ENCODE peak calls at places on chromosomes 13 and 19, in seven cellular contexts. One of them, this sample, is unnamed.

GRCh38 chr19:30374791-30375650 is 2.8 kb downstream of the ZNF536 start:
- DNase-seq in kidney: no peak
- DNase-seq in left lung: no peak
- DNase-seq in CD8-positive, alpha-beta memory T cell: no peak
- DNase-seq in Peyer's patch: no peak
- DNase-seq in mesenchymal stem cell: no peak
- DNase-seq in BJ: no peak
- DNase-seq in this sample: no peak

GRCh38 chr13:48234652-48235099 is 1.7 kb downstream of the ITM2B start:
- DNase-seq in kidney: no peak
- DNase-seq in left lung: no peak
- DNase-seq in CD8-positive, alpha-beta memory T cell: no peak
- DNase-seq in Peyer's patch: no peak
- DNase-seq in mesenchymal stem cell: peak
- DNase-seq in BJ: no peak
- DNase-seq in this sample: no peak

GRCh38 chr19:2542341-2543069 is 66.6 kb downstream of the GADD45B start:
- DNase-seq in kidney: peak
- DNase-seq in left lung: peak
- DNase-seq in CD8-positive, alpha-beta memory T cell: no peak
- DNase-seq in Peyer's patch: peak
- DNase-seq in mesenchymal stem cell: peak
- DNase-seq in BJ: no peak
- DNase-seq in this sample: peak

GRCh38 chr13:24693862-24694471 is 13.8 kb downstream of the ATP12A start:
- DNase-seq in kidney: no peak
- DNase-seq in left lung: no peak
- DNase-seq in CD8-positive, alpha-beta memory T cell: no peak
- DNase-seq in Peyer's patch: peak
- DNase-seq in mesenchymal stem cell: peak
- DNase-seq in BJ: no peak
- DNase-seq in this sample: no peak

GRCh38 chr13:39781381-39781780 is 125.9 kb downstream of the COG6 start:
- DNase-seq in kidney: no peak
- DNase-seq in left lung: no peak
- DNase-seq in CD8-positive, alpha-beta memory T cell: no peak
- DNase-seq in Peyer's patch: no peak
- DNase-seq in mesenchymal stem cell: no peak
- DNase-seq in BJ: no peak
- DNase-seq in this sample: no peak

GRCh38 chr19:29671393-29672076 is 6.3 kb downstream of the PLEKHF1 start:
- DNase-seq in kidney: peak
- DNase-seq in left lung: peak
- DNase-seq in CD8-positive, alpha-beta memory T cell: peak
- DNase-seq in Peyer's patch: peak
- DNase-seq in mesenchymal stem cell: peak
- DNase-seq in BJ: no peak
- DNase-seq in this sample: no peak

GRCh38 chr19:51702103-51702753 is 9.1 kb downstream of the SPACA6 start:
- DNase-seq in kidney: peak
- DNase-seq in left lung: peak
- DNase-seq in CD8-positive, alpha-beta memory T cell: no peak
- DNase-seq in Peyer's patch: peak
- DNase-seq in mesenchymal stem cell: peak
- DNase-seq in BJ: no peak
- DNase-seq in this sample: no peak

GRCh38 chr13:30421093-30422055 is 919 bp upstream of the UBE2L5 start:
- DNase-seq in kidney: peak
- DNase-seq in left lung: peak
- DNase-seq in CD8-positive, alpha-beta memory T cell: no peak
- DNase-seq in Peyer's patch: peak
- DNase-seq in mesenchymal stem cell: peak
- DNase-seq in BJ: no peak
- DNase-seq in this sample: no peak

GRCh38 chr19:46715620-46716012 is 1.3 kb downstream of the PRKD2 start:
- DNase-seq in kidney: no peak
- DNase-seq in left lung: no peak
- DNase-seq in CD8-positive, alpha-beta memory T cell: no peak
- DNase-seq in Peyer's patch: peak
- DNase-seq in mesenchymal stem cell: no peak
- DNase-seq in BJ: no peak
- DNase-seq in this sample: no peak

GRCh38 chr19:32550666-32551065 is 30.3 kb upstream of the PDCD5 start:
- DNase-seq in kidney: no peak
- DNase-seq in left lung: no peak
- DNase-seq in CD8-positive, alpha-beta memory T cell: no peak
- DNase-seq in Peyer's patch: no peak
- DNase-seq in mesenchymal stem cell: no peak
- DNase-seq in BJ: no peak
- DNase-seq in this sample: no peak

GRCh38 chr13:97911311-97912138 is 42.0 kb upstream of the IPO5 start:
- DNase-seq in kidney: no peak
- DNase-seq in left lung: no peak
- DNase-seq in CD8-positive, alpha-beta memory T cell: no peak
- DNase-seq in Peyer's patch: no peak
- DNase-seq in mesenchymal stem cell: no peak
- DNase-seq in BJ: no peak
- DNase-seq in this sample: no peak

DNA sequence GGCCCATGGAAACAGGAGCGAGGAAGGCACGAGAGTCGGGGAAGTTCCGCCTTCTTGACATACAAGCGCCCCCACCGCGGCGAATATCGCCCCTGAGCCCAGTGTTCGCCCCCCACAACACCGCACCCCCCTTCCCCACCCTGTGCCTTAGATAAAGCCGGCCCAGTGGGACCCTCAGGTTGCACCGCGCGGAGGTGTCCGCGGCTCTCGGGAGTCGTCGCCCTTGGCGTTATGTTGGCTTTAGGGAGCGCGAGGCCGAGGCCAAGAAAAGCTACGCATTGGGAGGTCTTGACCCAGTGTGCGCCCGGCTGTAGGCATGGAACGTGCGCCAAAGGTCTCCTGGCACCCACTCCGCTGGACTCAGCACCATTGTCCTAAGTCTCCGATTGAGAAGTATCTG is 603 bp upstream of the ZNF132 start:
- DNase-seq in kidney: no peak
- DNase-seq in left lung: no peak
- DNase-seq in CD8-positive, alpha-beta memory T cell: no peak
- DNase-seq in Peyer's patch: no peak
- DNase-seq in mesenchymal stem cell: no peak
- DNase-seq in BJ: no peak
- DNase-seq in this sample: no peak
- H3K4me3 ChIP-seq in kidney: peak
- H3K4me3 ChIP-seq in left lung: peak
- H3K4me3 ChIP-seq in CD8-positive, alpha-beta memory T cell: peak
- H3K4me3 ChIP-seq in Peyer's patch: peak
- H3K4me3 ChIP-seq in mesenchymal stem cell: peak
- H3K4me3 ChIP-seq in BJ: peak
- H3K4me3 ChIP-seq in this sample: peak

GRCh38 chr19:50509366-50509765 is 1.6 kb downstream of the JOSD2 start:
- DNase-seq in kidney: peak
- DNase-seq in left lung: peak
- DNase-seq in CD8-positive, alpha-beta memory T cell: no peak
- DNase-seq in Peyer's patch: no peak
- DNase-seq in mesenchymal stem cell: no peak
- DNase-seq in BJ: no peak
- DNase-seq in this sample: no peak

GRCh38 chr19:50512112-50512998 is 1.4 kb downstream of the ASPDH start:
- DNase-seq in kidney: peak
- DNase-seq in left lung: peak
- DNase-seq in CD8-positive, alpha-beta memory T cell: no peak
- DNase-seq in Peyer's patch: no peak
- DNase-seq in mesenchymal stem cell: no peak
- DNase-seq in BJ: no peak
- DNase-seq in this sample: no peak

GRCh38 chr19:50510700-50511068 is 307 bp downstream of the JOSD2 start:
- DNase-seq in kidney: no peak
- DNase-seq in left lung: no peak
- DNase-seq in CD8-positive, alpha-beta memory T cell: no peak
- DNase-seq in Peyer's patch: no peak
- DNase-seq in mesenchymal stem cell: no peak
- DNase-seq in BJ: no peak
- DNase-seq in this sample: no peak

GRCh38 chr19:50510121-50510670 is 795 bp downstream of the JOSD2 start:
- DNase-seq in kidney: peak
- DNase-seq in left lung: peak
- DNase-seq in CD8-positive, alpha-beta memory T cell: no peak
- DNase-seq in Peyer's patch: no peak
- DNase-seq in mesenchymal stem cell: no peak
- DNase-seq in BJ: no peak
- DNase-seq in this sample: no peak

DNA sequence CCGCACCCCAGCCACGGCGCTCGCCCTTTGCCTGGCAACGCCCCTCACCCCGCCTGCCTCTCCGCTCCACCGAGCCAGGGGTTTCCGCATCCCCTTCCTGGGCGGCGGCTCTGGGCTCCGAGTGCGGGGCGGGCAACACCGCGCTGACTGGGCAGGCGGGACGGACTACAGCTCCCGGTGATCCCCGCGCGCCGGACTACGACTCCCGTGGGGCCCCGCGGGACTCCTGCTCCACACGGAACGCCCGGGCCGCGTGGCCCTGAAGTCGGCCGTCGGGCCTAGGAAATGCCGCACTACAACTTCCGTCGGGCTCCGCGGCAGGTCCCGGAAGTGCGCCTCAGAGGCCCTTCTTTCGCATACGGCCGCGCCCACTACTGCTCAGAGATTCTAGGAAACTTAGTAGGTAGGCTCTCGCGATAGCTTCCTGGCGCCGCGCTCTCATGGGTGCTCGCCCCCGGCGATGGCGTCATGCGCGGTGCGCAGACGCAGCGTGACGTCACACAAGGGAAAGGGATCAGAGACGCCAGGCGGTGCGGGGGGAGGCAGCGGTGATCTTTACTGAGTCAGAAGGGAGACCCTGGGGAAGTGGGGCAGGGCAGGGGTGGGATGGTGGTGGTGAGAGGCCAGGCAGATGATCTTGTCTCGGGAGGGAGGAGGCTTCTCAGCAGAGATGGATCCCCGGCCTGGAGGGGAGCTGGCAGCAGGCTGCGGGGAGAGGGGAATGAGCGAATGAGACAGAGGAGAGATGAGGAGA is at the start of gene JOSD2:
- DNase-seq in kidney: peak
- DNase-seq in left lung: peak
- DNase-seq in CD8-positive, alpha-beta memory T cell: peak
- DNase-seq in Peyer's patch: peak
- DNase-seq in mesenchymal stem cell: peak
- DNase-seq in BJ: peak
- DNase-seq in this sample: peak
- H3K4me3 ChIP-seq in kidney: peak
- H3K4me3 ChIP-seq in left lung: peak
- H3K4me3 ChIP-seq in CD8-positive, alpha-beta memory T cell: peak
- H3K4me3 ChIP-seq in Peyer's patch: peak
- H3K4me3 ChIP-seq in mesenchymal stem cell: peak
- H3K4me3 ChIP-seq in BJ: peak
- H3K4me3 ChIP-seq in this sample: peak

DNA sequence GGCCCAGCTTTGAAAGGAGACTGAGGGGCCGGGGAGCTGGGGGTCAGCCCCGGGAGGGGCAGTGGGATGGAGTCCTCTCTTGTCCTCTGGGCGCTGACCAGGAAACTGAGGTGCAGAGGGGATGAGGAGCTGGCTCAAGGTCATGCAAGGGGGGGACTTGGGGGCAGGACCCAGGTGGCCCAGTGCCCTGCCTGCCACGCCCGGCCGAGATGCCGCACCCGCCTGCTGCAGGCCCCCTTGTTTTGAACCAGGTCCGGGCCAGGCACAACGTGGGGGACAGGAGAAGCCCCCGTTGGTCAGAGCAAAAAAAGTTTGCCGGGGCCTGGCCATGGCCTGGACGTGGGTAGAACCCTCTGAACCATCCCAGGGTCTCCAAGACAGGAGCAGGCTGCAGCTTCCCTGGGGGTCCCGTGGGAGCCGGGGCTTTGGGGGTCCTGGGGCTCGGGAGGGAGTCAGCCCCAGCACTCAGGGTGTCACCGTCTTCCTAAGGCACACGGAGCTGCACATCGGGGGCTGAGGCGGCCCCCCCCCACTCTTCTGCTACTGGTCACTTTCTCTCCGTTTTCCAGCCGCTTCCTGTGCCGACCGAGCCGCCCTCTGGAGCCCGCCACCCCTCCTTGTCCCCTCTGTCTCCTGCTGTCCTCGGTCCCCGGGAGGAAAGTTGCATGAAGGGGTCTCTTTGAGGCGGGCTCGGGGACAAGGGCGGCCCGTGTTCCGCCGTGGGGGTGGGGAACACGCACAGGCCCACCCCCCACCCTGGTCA is 1.4 kb downstream of the EFNA2 start:
- DNase-seq in kidney: no peak
- DNase-seq in left lung: no peak
- DNase-seq in CD8-positive, alpha-beta memory T cell: no peak
- DNase-seq in Peyer's patch: no peak
- DNase-seq in mesenchymal stem cell: no peak
- DNase-seq in BJ: no peak
- DNase-seq in this sample: no peak
- H3K4me3 ChIP-seq in kidney: no peak
- H3K4me3 ChIP-seq in left lung: no peak
- H3K4me3 ChIP-seq in CD8-positive, alpha-beta memory T cell: no peak
- H3K4me3 ChIP-seq in Peyer's patch: peak
- H3K4me3 ChIP-seq in mesenchymal stem cell: no peak
- H3K4me3 ChIP-seq in BJ: no peak
- H3K4me3 ChIP-seq in this sample: no peak

GRCh38 chr13:113135281-113135760 is 12.7 kb downstream of the F10 start:
- DNase-seq in kidney: peak
- DNase-seq in left lung: no peak
- DNase-seq in CD8-positive, alpha-beta memory T cell: no peak
- DNase-seq in Peyer's patch: no peak
- DNase-seq in mesenchymal stem cell: no peak
- DNase-seq in BJ: no peak
- DNase-seq in this sample: no peak

GRCh38 chr13:113126265-113127150 is 3.9 kb downstream of the F10 start:
- DNase-seq in kidney: peak
- DNase-seq in left lung: peak
- DNase-seq in CD8-positive, alpha-beta memory T cell: no peak
- DNase-seq in Peyer's patch: no peak
- DNase-seq in mesenchymal stem cell: no peak
- DNase-seq in BJ: no peak
- DNase-seq in this sample: no peak

GRCh38 chr13:113129480-113129879 is 6.9 kb downstream of the F10 start:
- DNase-seq in kidney: peak
- DNase-seq in left lung: peak
- DNase-seq in CD8-positive, alpha-beta memory T cell: no peak
- DNase-seq in Peyer's patch: no peak
- DNase-seq in mesenchymal stem cell: no peak
- DNase-seq in BJ: no peak
- DNase-seq in this sample: no peak

GRCh38 chr13:113125506-113126264 is 3.1 kb downstream of the F10 start:
- DNase-seq in kidney: peak
- DNase-seq in left lung: peak
- DNase-seq in CD8-positive, alpha-beta memory T cell: no peak
- DNase-seq in Peyer's patch: no peak
- DNase-seq in mesenchymal stem cell: no peak
- DNase-seq in BJ: no peak
- DNase-seq in this sample: no peak

GRCh38 chr13:113129921-113130750 is 7.5 kb downstream of the F10 start:
- DNase-seq in kidney: peak
- DNase-seq in left lung: peak
- DNase-seq in CD8-positive, alpha-beta memory T cell: no peak
- DNase-seq in Peyer's patch: no peak
- DNase-seq in mesenchymal stem cell: no peak
- DNase-seq in BJ: no peak
- DNase-seq in this sample: no peak
- H3K4me3 ChIP-seq in kidney: peak
- H3K4me3 ChIP-seq in left lung: peak
- H3K4me3 ChIP-seq in CD8-positive, alpha-beta memory T cell: no peak
- H3K4me3 ChIP-seq in Peyer's patch: no peak
- H3K4me3 ChIP-seq in mesenchymal stem cell: no peak
- H3K4me3 ChIP-seq in BJ: no peak
- H3K4me3 ChIP-seq in this sample: peak